ENCODE peak calls at places on chromosomes 4 and X, in eight cellular contexts. G, A, J, D, H, C, W and B are unnamed samples.
A peak's percentile ranks its signal among the peaks of the same experiment; 100 is the strongest.

GRCh38 chrX:74922922-74923321 is 2.3 kb downstream of the NEXMIF start:
- DNase-seq in W (no peak), H (no peak), J (no peak), C (no peak), G (no peak), A (no peak), D (no peak), B (no peak)

GRCh38 chrX:108699368-108699767 is 37.0 kb downstream of the IRS4 start:
- DNase-seq in G (no peak), W (peak; percentile 38), D (peak; percentile 51), A (no peak), H (no peak), C (no peak), J (no peak), B (no peak)

GRCh38 chr4:142248946-142249345 is 597.2 kb downstream of the INPP4B start:
- DNase-seq in G (no peak), A (no peak), D (peak; percentile 25), C (no peak), H (no peak), J (no peak), W (no peak), B (no peak)

GRCh38 chrX:38805294-38806053 is 4.2 kb downstream of the MID1IP1 start:
- DNase-seq in C (peak; percentile 44), J (peak; percentile 58), A (peak; percentile 46), W (peak; percentile 66), H (peak; percentile 81), G (no peak), D (peak; percentile 87), B (peak; percentile 54)

GRCh38 chr4:25702848-25703247 is 47.2 kb downstream of the SLC34A2 start:
- DNase-seq in A (no peak), J (no peak), W (peak; percentile 14), H (no peak), G (no peak), C (no peak), D (peak; percentile 85), B (peak; percentile 71)

GRCh38 chr4:60432911-60433310 is 767.2 kb upstream of the ADGRL3 start:
- DNase-seq in H (no peak), J (no peak), G (no peak), C (no peak), W (no peak), D (no peak), A (no peak), B (no peak)

GRCh38 chr4:7306566-7306965 is 114.2 kb downstream of the SORCS2 start:
- DNase-seq in W (no peak), D (no peak), G (no peak), H (no peak), C (no peak), A (no peak), J (no peak), B (no peak)

GRCh38 chr4:112318239-112319142 is 21.3 kb downstream of the ALPK1 start:
- DNase-seq in G (no peak), D (no peak), C (no peak), A (no peak), J (no peak), H (no peak), W (no peak), B (no peak)

GRCh38 chr4:121479801-121480200 is 99.0 kb upstream of the QRFPR start:
- DNase-seq in H (no peak), A (no peak), G (no peak), C (no peak), W (no peak), D (no peak), J (no peak), B (no peak)

GRCh38 chrX:10749113-10749512 is 128.7 kb upstream of the MID1 start:
- DNase-seq in W (no peak), A (no peak), G (no peak), J (no peak), C (no peak), D (no peak), H (no peak), B (no peak)

GRCh38 chr4:15182600-15183222 is 180.4 kb downstream of the CPEB2 start:
- DNase-seq in D (peak; percentile 68), A (no peak), J (no peak), H (no peak), G (no peak), C (no peak), W (no peak), B (no peak)

GRCh38 chr4:10079256-10079655 is 37.3 kb downstream of the WDR1 start:
- DNase-seq in J (no peak), D (no peak), H (no peak), A (no peak), W (no peak), C (no peak), G (no peak), B (peak; percentile 2)

GRCh38 chr4:88843067-88843723 is 145.6 kb upstream of the NAP1L5 start:
- DNase-seq in J (no peak), D (no peak), G (no peak), H (no peak), C (no peak), W (no peak), A (no peak), B (no peak)

GRCh38 chr4:167100120-167100519 is 134.2 kb downstream of the SPOCK3 start:
- DNase-seq in W (peak; percentile 79), A (peak; percentile 15), G (no peak), H (no peak), D (peak; percentile 17), C (no peak), J (no peak), B (no peak)

GRCh38 chr4:76582074-76582816 is 147.2 kb downstream of the SHROOM3 start:
- DNase-seq in H (no peak), A (no peak), W (no peak), J (no peak), G (no peak), D (no peak), C (no peak), B (no peak)

GRCh38 chrX:38220024-38220935 is at the start of gene SRPX:
- DNase-seq in D (peak; percentile 66), H (no peak), C (no peak), G (no peak), W (no peak), A (peak; percentile 6), J (no peak), B (peak; percentile 3)

GRCh38 chrX:53287493-53288138 is 6.2 kb upstream of the IQSEC2 start:
- DNase-seq in W (peak; percentile 52), G (peak; percentile 18), D (peak; percentile 57), H (peak; percentile 66), J (no peak), C (peak; percentile 15), A (peak; percentile 17), B (peak; percentile 59)

GRCh38 chr4:48342559-48342878 is 1.2 kb downstream of the SLAIN2 start:
- DNase-seq in W (no peak), C (no peak), H (no peak), D (no peak), A (no peak), G (no peak), J (peak; percentile 2), B (no peak)

GRCh38 chr4:101670897-101671296 is 119.6 kb upstream of the BANK1 start:
- DNase-seq in A (no peak), J (no peak), G (no peak), C (no peak), W (no peak), H (no peak), D (no peak), B (no peak)

GRCh38 chrX:54978448-54978847 is 15.5 kb downstream of the PFKFB1 start:
- DNase-seq in W (no peak), A (no peak), C (no peak), G (no peak), J (no peak), H (no peak), D (no peak), B (no peak)

GRCh38 chrX:155246748-155247147 is 17.5 kb downstream of the RAB39B start:
- DNase-seq in G (no peak), D (no peak), H (no peak), W (no peak), A (no peak), J (no peak), C (no peak), B (no peak)